ENCODE peak calls at places on chromosomes 5 and 9, in eight cellular contexts. O is heart right ventricle, R is breast epithelium, J is spleen, Z is esophagus squamous epithelium, I is OCI-LY7, U is choroid plexus epithelial cell, Y is AG04449. D is an unnamed sample.

GRCh38 chr5:135179308-135179980 is 145.4 kb upstream of the PITX1 start:
- DNase-seq in O (no peak), R (no peak), J (no peak), Z (no peak), I (peak), U (no peak), Y (no peak), D (no peak)

GRCh38 chr9:107862329-107862728 is 372.8 kb upstream of the KLF4 start:
- DNase-seq in O (no peak), R (no peak), J (no peak), Z (no peak), I (no peak), U (no peak), Y (no peak), D (no peak)

GRCh38 chr5:81212211-81212687 is 20.9 kb upstream of the CKMT2 start:
- DNase-seq in O (no peak), R (no peak), J (no peak), Z (no peak), I (peak), U (no peak), Y (no peak), D (no peak)

GRCh38 chr9:99307846-99308245 is 85.8 kb downstream of the SEC61B start:
- DNase-seq in O (no peak), R (no peak), J (no peak), Z (no peak), I (no peak), U (no peak), Y (no peak), D (no peak)

GRCh38 chr9:129058965-129059795 is 21.7 kb upstream of the DOLPP1 start:
- DNase-seq in O (no peak), R (no peak), J (no peak), Z (no peak), I (no peak), U (peak), Y (no peak), D (no peak)

GRCh38 chr5:100903036-100903887 is at the start of gene ST8SIA4:
- DNase-seq in O (peak), R (peak), J (peak), Z (peak), I (peak), U (peak), Y (no peak), D (peak)

GRCh38 chr9:124855944-124856773 is 2.9 kb downstream of the WDR38 start:
- DNase-seq in O (no peak), R (no peak), J (peak), Z (no peak), I (peak), U (peak), Y (no peak), D (peak)

GRCh38 chr5:168339151-168340140 is 48.0 kb downstream of the WWC1 start:
- DNase-seq in O (no peak), R (no peak), J (peak), Z (no peak), I (no peak), U (no peak), Y (no peak), D (no peak)

GRCh38 chr9:85640425-85640824 is 101.3 kb downstream of the AGTPBP1 start:
- DNase-seq in O (no peak), R (no peak), J (no peak), Z (no peak), I (no peak), U (no peak), Y (no peak), D (no peak)

GRCh38 chr5:146336197-146336596 is 2.4 kb upstream of the POU4F3 start:
- DNase-seq in O (no peak), R (no peak), J (no peak), Z (no peak), I (no peak), U (no peak), Y (no peak), D (no peak)

GRCh38 chr9:79154806-79155205 is 417.0 kb upstream of the TLE4 start:
- DNase-seq in O (no peak), R (no peak), J (no peak), Z (no peak), I (no peak), U (peak), Y (no peak), D (no peak)

GRCh38 chr9:93057024-93057702 is 1.3 kb upstream of the SUSD3 start:
- DNase-seq in O (no peak), R (no peak), J (no peak), Z (no peak), I (peak), U (no peak), Y (no peak), D (no peak)

GRCh38 chr9:129458663-129459549 is 162.0 kb downstream of the C9orf50 start:
- DNase-seq in O (peak), R (peak), J (peak), Z (no peak), I (peak), U (peak), Y (no peak), D (peak)

GRCh38 chr5:83711982-83712601 is 8.6 kb downstream of the HAPLN1 start:
- DNase-seq in O (no peak), R (no peak), J (no peak), Z (no peak), I (peak), U (peak), Y (no peak), D (peak)

GRCh38 chr5:167850901-167851300 is 440.5 kb upstream of the WWC1 start:
- DNase-seq in O (no peak), R (no peak), J (no peak), Z (no peak), I (no peak), U (no peak), Y (no peak), D (no peak)

GRCh38 chr5:15472116-15472515 is 27.9 kb upstream of the FBXL7 start:
- DNase-seq in O (no peak), R (no peak), J (no peak), Z (no peak), I (no peak), U (no peak), Y (no peak), D (no peak)

GRCh38 chr5:62720036-62720441 is 141.4 kb downstream of the LRRC70 start:
- DNase-seq in O (no peak), R (no peak), J (no peak), Z (no peak), I (peak), U (peak), Y (no peak), D (peak)

GRCh38 chr9:74132986-74133385 is 364.1 kb upstream of the RORB start:
- DNase-seq in O (no peak), R (no peak), J (no peak), Z (no peak), I (no peak), U (no peak), Y (no peak), D (no peak)

DNA sequence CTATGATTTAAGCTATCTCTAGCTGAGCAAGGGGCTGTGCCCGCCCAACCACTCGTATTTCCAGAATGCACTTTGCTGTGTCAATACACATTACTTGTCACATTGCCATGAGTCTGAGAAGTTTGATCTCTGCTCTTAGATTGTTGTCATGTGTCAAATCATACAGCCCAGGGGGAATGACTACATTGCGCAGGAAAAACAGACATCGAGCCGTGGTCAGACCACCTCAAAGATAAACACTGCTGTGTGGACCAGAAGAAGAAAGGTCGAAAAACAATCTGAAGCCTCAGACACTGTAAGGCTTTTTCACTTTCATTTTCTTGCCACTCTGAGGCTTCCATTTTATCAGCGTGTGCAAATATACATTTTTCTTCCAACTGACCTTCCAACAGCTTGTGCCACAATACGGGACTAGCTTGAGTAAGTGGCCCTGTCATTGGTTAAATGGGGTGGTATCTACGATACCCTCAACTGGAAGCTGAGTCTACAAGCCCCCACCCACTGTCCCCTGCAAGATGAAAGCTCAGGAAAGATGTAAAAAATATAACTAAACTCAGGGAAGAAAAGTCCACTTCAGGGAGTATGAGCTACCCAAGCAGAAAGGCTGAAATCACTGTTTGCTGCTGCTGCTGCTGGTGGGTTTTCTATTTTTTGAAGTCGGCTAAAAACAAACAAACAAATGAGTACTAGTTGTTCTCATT is 603.0 kb downstream of the BNC2 start:
- DNase-seq in O (no peak), R (no peak), J (no peak), Z (no peak), I (no peak), U (peak), Y (no peak), D (no peak)
- H3K4me3 ChIP-seq in O (peak), R (peak), J (no peak), Z (peak), I (no peak), U (peak), Y (peak), D (no peak)

GRCh38 chr5:180072556-180072955 is 997 bp upstream of the RNF130 start:
- DNase-seq in O (no peak), R (no peak), J (peak), Z (no peak), I (no peak), U (no peak), Y (no peak), D (no peak)
- H3K4me3 ChIP-seq in O (peak), R (peak), J (no peak), Z (no peak), I (no peak), U (no peak), Y (no peak), D (no peak)

GRCh38 chr5:55062039-55062779 is 38.2 kb downstream of the GZMK start:
- DNase-seq in O (no peak), R (no peak), J (peak), Z (no peak), I (no peak), U (no peak), Y (no peak), D (no peak)

GRCh38 chr5:55063899-55064298 is 38.5 kb upstream of the GZMA start:
- DNase-seq in O (no peak), R (no peak), J (no peak), Z (no peak), I (no peak), U (peak), Y (no peak), D (no peak)

GRCh38 chr5:55064523-55064922 is 37.9 kb upstream of the GZMA start:
- DNase-seq in O (no peak), R (no peak), J (no peak), Z (no peak), I (no peak), U (no peak), Y (no peak), D (no peak)

GRCh38 chr5:55063220-55063863 is 39.1 kb upstream of the GZMA start:
- DNase-seq in O (no peak), R (no peak), J (no peak), Z (no peak), I (no peak), U (peak), Y (no peak), D (no peak)

GRCh38 chr5:55066278-55066677 is 36.2 kb upstream of the GZMA start:
- DNase-seq in O (no peak), R (no peak), J (no peak), Z (no peak), I (no peak), U (no peak), Y (no peak), D (no peak)
- H3K4me3 ChIP-seq in O (no peak), R (no peak), J (no peak), Z (no peak), I (no peak), U (no peak), Y (no peak), D (no peak)

GRCh38 chr9:71965403-71965802 is 54.0 kb downstream of the C9orf85 start:
- DNase-seq in O (no peak), R (no peak), J (no peak), Z (no peak), I (no peak), U (no peak), Y (no peak), D (no peak)

GRCh38 chr9:71966601-71967000 is 55.2 kb downstream of the C9orf85 start:
- DNase-seq in O (no peak), R (no peak), J (no peak), Z (no peak), I (no peak), U (no peak), Y (no peak), D (no peak)

GRCh38 chr9:71968541-71969090 is 57.2 kb downstream of the C9orf85 start:
- DNase-seq in O (no peak), R (no peak), J (no peak), Z (no peak), I (no peak), U (no peak), Y (no peak), D (no peak)
- H3K4me3 ChIP-seq in O (no peak), R (no peak), J (no peak), Z (no peak), I (no peak), U (no peak), Y (no peak), D (no peak)

GRCh38 chr9:24381205-24381604 is 164.5 kb downstream of the IZUMO3 start:
- DNase-seq in O (no peak), R (no peak), J (no peak), Z (no peak), I (no peak), U (no peak), Y (no peak), D (no peak)
- H3K4me3 ChIP-seq in O (no peak), R (no peak), J (no peak), Z (no peak), I (no peak), U (no peak), Y (no peak), D (no peak)

D was measured in WERI-Rb-1.